ENCODE peak calls at places on chromosomes 5 and 9, in five cellular contexts. R, E, V, I and X are unnamed samples.

GRCh38 chr5:68406767-68407232 is 191.2 kb downstream of the PIK3R1 start:
- DNase-seq in V (peak), E (no peak), I (no peak), R (peak), X (no peak)

GRCh38 chr9:98491778-98492177 is 217.0 kb downstream of the GABBR2 start:
- DNase-seq in E (peak), R (no peak), I (peak), V (no peak), X (no peak)

GRCh38 chr9:127629468-127630081 is 17.5 kb downstream of the STXBP1 start:
- DNase-seq in I (no peak), V (no peak), R (no peak), E (no peak), X (no peak)

GRCh38 chr5:59709833-59710232 is 183.7 kb downstream of the PDE4D start:
- DNase-seq in I (peak), R (no peak), V (no peak), E (no peak), X (no peak)

GRCh38 chr9:86035827-86036440 is 63.4 kb downstream of the GOLM1 start:
- DNase-seq in I (no peak), V (no peak), E (no peak), R (no peak), X (no peak)

GRCh38 chr5:65742565-65743231 is 20.7 kb downstream of the NLN start:
- DNase-seq in V (no peak), E (no peak), R (peak), I (peak), X (no peak)

GRCh38 chr5:147743012-147743411 is 39.5 kb downstream of the JAKMIP2 start:
- DNase-seq in R (no peak), I (no peak), V (no peak), E (no peak), X (no peak)

GRCh38 chr9:5773324-5773999 is 59.5 kb downstream of the ERMP1 start:
- DNase-seq in I (no peak), V (no peak), E (no peak), R (no peak), X (no peak)

GRCh38 chr5:943874-944620 is 51.4 kb downstream of the TRIP13 start:
- DNase-seq in E (no peak), I (no peak), V (no peak), R (no peak), X (no peak)

GRCh38 chr5:76715484-76715733 is 517 bp upstream of the F2R start:
- DNase-seq in I (no peak), V (no peak), E (no peak), R (no peak), X (no peak)

GRCh38 chr9:130305381-130305780 is 39.8 kb downstream of the HMCN2 start:
- DNase-seq in R (no peak), I (no peak), E (no peak), V (no peak), X (no peak)

GRCh38 chr9:112841261-112841660 is 49.4 kb downstream of the SLC46A2 start:
- DNase-seq in I (no peak), R (no peak), V (no peak), E (no peak), X (no peak)

GRCh38 chr9:77954619-77955018 is 77.0 kb downstream of the GNAQ start:
- DNase-seq in V (no peak), R (no peak), I (no peak), E (no peak), X (no peak)

GRCh38 chr9:113844466-113844865 is 31.6 kb upstream of the ZNF618 start:
- DNase-seq in I (no peak), E (no peak), R (no peak), V (no peak), X (no peak)

GRCh38 chr9:95055851-95056551 is 261.5 kb downstream of the FANCC start:
- DNase-seq in V (no peak), I (peak), E (no peak), R (no peak), X (no peak)

GRCh38 chr9:127437497-127438264 is 13.5 kb downstream of the ZNF79 start:
- DNase-seq in I (no peak), E (no peak), R (no peak), V (no peak), X (peak)

GRCh38 chr9:93020785-93021670 is 37.5 kb upstream of the SUSD3 start:
- DNase-seq in R (no peak), V (no peak), I (no peak), E (no peak), X (no peak)

GRCh38 chr5:11897831-11898230 is 6.4 kb downstream of the CTNND2 start:
- DNase-seq in V (no peak), E (no peak), I (no peak), R (no peak), X (no peak)

GRCh38 chr5:17216974-17217325 is 481 bp upstream of the BASP1 start:
- DNase-seq in V (peak), E (no peak), I (peak), R (no peak), X (no peak)

GRCh38 chr5:15483348-15484090 is 16.5 kb upstream of the FBXL7 start:
- DNase-seq in R (no peak), I (no peak), V (no peak), E (no peak), X (no peak)

GRCh38 chr5:135135530-135136201 is 101.6 kb upstream of the PITX1 start:
- DNase-seq in V (peak), R (no peak), I (peak), E (peak), X (no peak)

GRCh38 chr5:131405674-131406073 is 141.8 kb downstream of the CDC42SE2 start:
- DNase-seq in V (no peak), R (no peak), I (no peak), E (no peak), X (no peak)

GRCh38 chr5:131406076-131406475 is 142.2 kb downstream of the CDC42SE2 start:
- DNase-seq in V (no peak), R (no peak), E (no peak), I (no peak), X (no peak)

DNA sequence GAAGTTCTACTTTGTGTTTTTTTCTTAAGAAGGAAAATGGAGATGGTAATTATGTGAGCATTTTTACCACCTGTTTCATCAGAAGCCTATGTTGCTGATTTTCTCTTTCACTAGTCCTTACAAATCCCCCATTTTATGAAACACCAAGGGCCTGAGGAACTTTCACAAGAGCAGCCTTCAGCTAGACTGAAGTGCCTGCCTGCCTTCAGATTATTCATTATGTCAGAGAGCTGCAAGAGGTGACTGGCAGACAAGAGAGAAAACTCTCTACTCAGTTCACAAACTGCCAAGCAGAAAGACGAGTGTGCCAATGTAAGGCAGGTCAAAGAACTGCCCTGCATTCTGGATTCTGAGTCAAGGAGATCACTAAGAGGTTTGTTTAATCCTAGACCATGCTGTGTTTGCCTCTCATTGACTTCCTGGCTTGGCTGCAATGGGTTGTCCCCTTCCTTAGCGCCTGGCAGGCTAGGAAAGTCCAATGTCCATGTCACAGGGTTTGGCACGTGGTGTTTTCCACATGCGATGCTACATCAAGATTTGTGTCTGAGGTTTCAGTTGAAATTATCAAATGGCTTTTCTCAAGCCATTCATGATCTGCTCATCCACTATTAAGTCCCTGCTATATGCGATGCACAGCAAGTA is 143.3 kb downstream of the CDC42SE2 start:
- DNase-seq in V (peak), R (no peak), I (no peak), E (no peak), X (no peak)
- H3K4me3 ChIP-seq in V (no peak), R (no peak), I (no peak), E (no peak), X (no peak)

GRCh38 chr5:151148583-151148982 is 9.0 kb downstream of the ANXA6 start:
- DNase-seq in I (no peak), R (no peak), E (no peak), V (no peak), X (no peak)
- H3K4me3 ChIP-seq in I (no peak), R (no peak), E (no peak), V (no peak), X (no peak)

DNA sequence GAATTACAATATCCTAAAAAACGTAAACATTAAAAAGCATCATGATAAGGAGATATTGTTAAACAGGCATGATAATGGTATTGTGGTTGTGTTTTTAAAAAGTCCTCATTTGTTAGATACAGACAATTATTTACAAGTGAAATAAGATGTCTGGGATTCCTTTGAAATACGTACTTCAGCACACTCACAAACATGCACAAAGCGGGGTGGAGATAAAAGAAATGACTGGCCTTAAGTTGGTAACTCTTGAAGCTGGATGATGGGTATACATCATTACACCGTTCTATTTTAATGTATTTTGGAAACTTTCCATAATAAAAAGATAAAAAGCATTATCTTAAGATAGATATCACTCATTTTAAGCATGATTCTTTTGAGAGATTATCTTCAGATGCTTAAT is 1.0 kb downstream of the FAM200C start:
- DNase-seq in E (no peak), V (no peak), I (peak), R (no peak), X (no peak)
- H3K4me3 ChIP-seq in E (peak), V (peak), I (peak), R (peak), X (peak)

GRCh38 chr9:90805006-90805993 is 3.7 kb downstream of the SYK start:
- DNase-seq in R (no peak), I (no peak), V (no peak), E (no peak), X (no peak)
- H3K4me3 ChIP-seq in R (no peak), I (no peak), V (no peak), E (no peak), X (peak)

DNA sequence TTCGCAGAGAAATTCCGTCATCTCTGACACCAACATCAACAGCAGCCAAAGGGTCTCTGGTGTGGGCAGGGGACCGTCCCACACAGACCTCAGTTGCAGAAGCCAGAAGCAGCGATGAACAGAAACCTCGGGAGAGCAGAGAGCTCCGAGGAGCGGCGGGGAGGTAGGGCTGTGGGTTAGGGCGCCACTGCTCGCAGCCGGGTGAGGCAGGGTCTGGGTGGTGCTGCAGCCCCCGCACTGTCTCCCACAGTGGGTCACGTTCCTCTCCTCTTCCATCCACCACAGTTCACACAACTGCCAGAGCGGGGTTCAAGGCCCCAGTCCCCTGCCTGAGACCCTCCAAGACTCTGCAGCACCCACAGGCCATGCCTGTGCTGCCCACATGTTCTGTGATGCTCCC is 99.9 kb downstream of the OLFM1 start:
- DNase-seq in R (no peak), E (no peak), V (no peak), I (no peak), X (no peak)
- H3K4me3 ChIP-seq in R (no peak), E (no peak), V (no peak), I (no peak), X (no peak)